ENCODE peak calls at places on chromosome 12, in seven cellular contexts. One of them, this sample, is unnamed.

GRCh38 chr12:57276935-57277563 is 26.1 kb upstream of the STAC3 start:
- DNase-seq in bronchial epithelial cell: peak
- DNase-seq in AG04450: no peak
- DNase-seq in kidney epithelial cell: no peak
- DNase-seq in hepatocyte: peak
- DNase-seq in transverse colon: no peak
- DNase-seq in B cell: no peak
- DNase-seq in this sample: no peak

GRCh38 chr12:16294589-16294988 is 17.1 kb upstream of the SLC15A5 start:
- DNase-seq in bronchial epithelial cell: no peak
- DNase-seq in AG04450: no peak
- DNase-seq in kidney epithelial cell: no peak
- DNase-seq in hepatocyte: no peak
- DNase-seq in transverse colon: no peak
- DNase-seq in B cell: no peak
- DNase-seq in this sample: no peak

GRCh38 chr12:9066183-9066623 is 49.5 kb downstream of the A2M start:
- DNase-seq in bronchial epithelial cell: no peak
- DNase-seq in AG04450: no peak
- DNase-seq in kidney epithelial cell: no peak
- DNase-seq in hepatocyte: no peak
- DNase-seq in transverse colon: no peak
- DNase-seq in B cell: no peak
- DNase-seq in this sample: no peak

GRCh38 chr12:47801170-47801903 is 18.4 kb downstream of the HDAC7 start:
- DNase-seq in bronchial epithelial cell: no peak
- DNase-seq in AG04450: no peak
- DNase-seq in kidney epithelial cell: no peak
- DNase-seq in hepatocyte: no peak
- DNase-seq in transverse colon: no peak
- DNase-seq in B cell: no peak
- DNase-seq in this sample: no peak

GRCh38 chr12:92759634-92760268 is 57.0 kb downstream of the PLEKHG7 start:
- DNase-seq in bronchial epithelial cell: peak
- DNase-seq in AG04450: peak
- DNase-seq in kidney epithelial cell: peak
- DNase-seq in hepatocyte: peak
- DNase-seq in transverse colon: no peak
- DNase-seq in B cell: no peak
- DNase-seq in this sample: peak

GRCh38 chr12:76952995-76953394 is 74.2 kb upstream of the CSRP2 start:
- DNase-seq in bronchial epithelial cell: peak
- DNase-seq in AG04450: no peak
- DNase-seq in kidney epithelial cell: no peak
- DNase-seq in hepatocyte: peak
- DNase-seq in transverse colon: no peak
- DNase-seq in B cell: no peak
- DNase-seq in this sample: no peak

GRCh38 chr12:88334271-88334670 is 192.2 kb downstream of the TMTC3 start:
- DNase-seq in bronchial epithelial cell: peak
- DNase-seq in AG04450: peak
- DNase-seq in kidney epithelial cell: peak
- DNase-seq in hepatocyte: peak
- DNase-seq in transverse colon: no peak
- DNase-seq in B cell: no peak
- DNase-seq in this sample: no peak

GRCh38 chr12:132414634-132415340 is 75.2 kb upstream of the FBRSL1 start:
- DNase-seq in bronchial epithelial cell: peak
- DNase-seq in AG04450: peak
- DNase-seq in kidney epithelial cell: peak
- DNase-seq in hepatocyte: peak
- DNase-seq in transverse colon: peak
- DNase-seq in B cell: peak
- DNase-seq in this sample: no peak

GRCh38 chr12:112419269-112420133 is 754 bp downstream of the PTPN11 start:
- DNase-seq in bronchial epithelial cell: peak
- DNase-seq in AG04450: peak
- DNase-seq in kidney epithelial cell: peak
- DNase-seq in hepatocyte: peak
- DNase-seq in transverse colon: peak
- DNase-seq in B cell: peak
- DNase-seq in this sample: no peak

GRCh38 chr12:106135781-106136180 is 3.0 kb downstream of the NUAK1 start:
- DNase-seq in bronchial epithelial cell: peak
- DNase-seq in AG04450: no peak
- DNase-seq in kidney epithelial cell: no peak
- DNase-seq in hepatocyte: no peak
- DNase-seq in transverse colon: no peak
- DNase-seq in B cell: no peak
- DNase-seq in this sample: no peak

GRCh38 chr12:62827042-62827441 is 107.9 kb downstream of the PPM1H start:
- DNase-seq in bronchial epithelial cell: no peak
- DNase-seq in AG04450: no peak
- DNase-seq in kidney epithelial cell: no peak
- DNase-seq in hepatocyte: no peak
- DNase-seq in transverse colon: no peak
- DNase-seq in B cell: no peak
- DNase-seq in this sample: no peak

GRCh38 chr12:16421806-16422205 is 74.4 kb downstream of the MGST1 start:
- DNase-seq in bronchial epithelial cell: no peak
- DNase-seq in AG04450: no peak
- DNase-seq in kidney epithelial cell: no peak
- DNase-seq in hepatocyte: no peak
- DNase-seq in transverse colon: no peak
- DNase-seq in B cell: no peak
- DNase-seq in this sample: no peak

GRCh38 chr12:94767971-94768370 is 117.6 kb upstream of the TMCC3 start:
- DNase-seq in bronchial epithelial cell: no peak
- DNase-seq in AG04450: no peak
- DNase-seq in kidney epithelial cell: no peak
- DNase-seq in hepatocyte: no peak
- DNase-seq in transverse colon: no peak
- DNase-seq in B cell: no peak
- DNase-seq in this sample: no peak

GRCh38 chr12:31578632-31579031 is 12.3 kb downstream of the DENND5B start:
- DNase-seq in bronchial epithelial cell: no peak
- DNase-seq in AG04450: no peak
- DNase-seq in kidney epithelial cell: no peak
- DNase-seq in hepatocyte: no peak
- DNase-seq in transverse colon: no peak
- DNase-seq in B cell: no peak
- DNase-seq in this sample: no peak

GRCh38 chr12:92698466-92698865 is 4.3 kb upstream of the PLEKHG7 start:
- DNase-seq in bronchial epithelial cell: no peak
- DNase-seq in AG04450: no peak
- DNase-seq in kidney epithelial cell: no peak
- DNase-seq in hepatocyte: no peak
- DNase-seq in transverse colon: no peak
- DNase-seq in B cell: no peak
- DNase-seq in this sample: no peak

GRCh38 chr12:128920468-128920867 is 67.2 kb downstream of the GLT1D1 start:
- DNase-seq in bronchial epithelial cell: peak
- DNase-seq in AG04450: no peak
- DNase-seq in kidney epithelial cell: no peak
- DNase-seq in hepatocyte: peak
- DNase-seq in transverse colon: no peak
- DNase-seq in B cell: no peak
- DNase-seq in this sample: peak

GRCh38 chr12:115511305-115511704 is 766.2 kb downstream of the MED13L start:
- DNase-seq in bronchial epithelial cell: no peak
- DNase-seq in AG04450: no peak
- DNase-seq in kidney epithelial cell: no peak
- DNase-seq in hepatocyte: no peak
- DNase-seq in transverse colon: no peak
- DNase-seq in B cell: no peak
- DNase-seq in this sample: no peak

GRCh38 chr12:115506822-115507629 is 770.5 kb downstream of the MED13L start:
- DNase-seq in bronchial epithelial cell: no peak
- DNase-seq in AG04450: no peak
- DNase-seq in kidney epithelial cell: no peak
- DNase-seq in hepatocyte: no peak
- DNase-seq in transverse colon: peak
- DNase-seq in B cell: no peak
- DNase-seq in this sample: no peak

GRCh38 chr12:115507951-115508722 is 769.4 kb downstream of the MED13L start:
- DNase-seq in bronchial epithelial cell: no peak
- DNase-seq in AG04450: no peak
- DNase-seq in kidney epithelial cell: no peak
- DNase-seq in hepatocyte: no peak
- DNase-seq in transverse colon: peak
- DNase-seq in B cell: no peak
- DNase-seq in this sample: no peak

GRCh38 chr12:115511971-115512370 is 765.5 kb downstream of the MED13L start:
- DNase-seq in bronchial epithelial cell: no peak
- DNase-seq in AG04450: no peak
- DNase-seq in kidney epithelial cell: no peak
- DNase-seq in hepatocyte: no peak
- DNase-seq in transverse colon: no peak
- DNase-seq in B cell: no peak
- DNase-seq in this sample: no peak

DNA sequence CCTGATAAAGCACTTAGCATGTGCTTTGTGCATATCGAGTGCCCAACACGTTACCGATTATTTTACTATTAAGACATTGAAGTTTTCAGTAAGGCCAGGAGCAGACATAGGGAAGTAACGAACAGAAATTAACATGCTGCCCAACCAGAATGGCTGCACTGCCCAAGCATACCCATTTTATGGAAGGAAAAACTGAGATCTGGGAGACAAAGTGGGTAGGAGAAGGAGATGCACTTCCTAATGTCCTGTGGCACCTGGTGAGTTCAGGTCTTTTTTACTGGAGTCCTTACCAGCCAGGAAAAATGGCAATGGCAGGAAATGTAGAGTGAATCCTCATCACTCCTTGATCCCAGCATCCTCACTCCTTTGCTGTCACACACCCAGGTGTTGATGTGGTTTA is 768.5 kb downstream of the MED13L start:
- DNase-seq in bronchial epithelial cell: no peak
- DNase-seq in AG04450: no peak
- DNase-seq in kidney epithelial cell: no peak
- DNase-seq in hepatocyte: no peak
- DNase-seq in transverse colon: no peak
- DNase-seq in B cell: no peak
- DNase-seq in this sample: no peak
- TF ChIP-seq CTCF in bronchial epithelial cell: no peak
- TF ChIP-seq CTCF in AG04450: no peak
- TF ChIP-seq CTCF in kidney epithelial cell: no peak
- TF ChIP-seq CTCF in hepatocyte: no peak
- TF ChIP-seq CTCF in transverse colon: no peak
- TF ChIP-seq CTCF in B cell: no peak
- TF ChIP-seq CTCF in this sample: no peak

DNA sequence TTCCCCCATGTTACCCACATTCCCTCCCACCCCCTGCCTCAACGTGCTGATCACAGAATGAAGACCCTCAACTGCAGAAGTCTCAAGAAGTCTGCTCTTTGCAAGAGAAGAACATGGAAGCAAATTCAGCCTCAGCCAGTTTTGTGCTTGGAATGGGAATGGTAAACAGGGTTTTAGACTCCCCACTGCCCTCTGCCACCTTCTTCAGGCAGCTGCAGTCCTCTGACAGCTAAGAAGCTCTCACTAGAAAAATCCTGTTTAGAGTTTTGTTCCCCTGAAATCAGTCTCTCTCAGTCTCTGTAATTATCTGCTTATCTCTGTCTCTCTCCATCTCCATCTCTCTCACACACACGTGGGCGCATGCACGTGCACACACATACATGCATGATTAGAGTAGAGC is 85.4 kb downstream of the CRACR2A start:
- DNase-seq in bronchial epithelial cell: no peak
- DNase-seq in AG04450: no peak
- DNase-seq in kidney epithelial cell: no peak
- DNase-seq in hepatocyte: no peak
- DNase-seq in transverse colon: no peak
- DNase-seq in B cell: no peak
- DNase-seq in this sample: no peak
- TF ChIP-seq CTCF in bronchial epithelial cell: peak
- TF ChIP-seq CTCF in AG04450: no peak
- TF ChIP-seq CTCF in kidney epithelial cell: no peak
- TF ChIP-seq CTCF in hepatocyte: peak
- TF ChIP-seq CTCF in transverse colon: no peak
- TF ChIP-seq CTCF in B cell: no peak
- TF ChIP-seq CTCF in this sample: peak

DNA sequence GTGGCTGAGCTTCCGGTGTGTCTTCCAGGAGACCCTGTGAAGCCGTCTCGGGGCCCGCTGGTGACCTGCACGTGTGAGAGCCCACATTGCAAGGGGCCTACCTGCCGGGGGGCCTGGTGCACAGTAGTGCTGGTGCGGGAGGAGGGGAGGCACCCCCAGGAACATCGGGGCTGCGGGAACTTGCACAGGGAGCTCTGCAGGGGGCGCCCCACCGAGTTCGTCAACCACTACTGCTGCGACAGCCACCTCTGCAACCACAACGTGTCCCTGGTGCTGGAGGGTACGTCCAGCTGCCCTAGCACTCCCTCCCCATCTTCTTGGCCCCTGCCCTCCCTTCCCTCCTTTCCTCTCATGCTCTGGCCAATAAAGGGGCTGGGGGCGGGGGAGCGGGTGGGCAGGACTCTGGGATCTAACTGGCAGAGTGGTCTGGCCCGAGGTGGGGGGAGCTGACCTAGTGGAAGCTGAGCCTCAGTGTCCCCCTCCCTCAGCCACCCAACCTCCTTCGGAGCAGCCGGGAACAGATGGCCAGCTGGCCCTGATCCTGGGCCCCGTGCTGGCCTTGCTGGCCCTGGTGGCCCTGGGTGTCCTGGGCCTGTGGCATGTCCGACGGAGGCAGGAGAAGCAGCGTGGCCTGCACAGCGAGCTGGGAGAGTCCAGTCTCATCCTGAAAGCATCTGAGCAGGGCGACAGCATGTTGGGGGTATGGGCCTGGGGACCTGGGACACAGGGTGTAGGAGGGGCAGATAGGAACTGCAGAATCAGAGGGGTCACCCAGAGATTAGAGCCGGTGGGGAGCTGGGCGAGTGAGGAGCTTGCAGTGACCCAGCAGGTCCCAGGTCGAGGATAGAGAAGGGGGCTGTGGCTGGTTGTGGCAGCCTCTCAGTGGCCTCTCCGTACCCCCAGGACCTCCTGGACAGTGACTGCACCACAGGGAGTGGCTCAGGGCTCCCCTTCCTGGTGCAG is 6.0 kb downstream of the ACVRL1 start:
- DNase-seq in bronchial epithelial cell: no peak
- DNase-seq in AG04450: no peak
- DNase-seq in kidney epithelial cell: no peak
- DNase-seq in hepatocyte: no peak
- DNase-seq in transverse colon: no peak
- DNase-seq in B cell: no peak
- DNase-seq in this sample: no peak
- TF ChIP-seq CTCF in bronchial epithelial cell: no peak
- TF ChIP-seq CTCF in AG04450: no peak
- TF ChIP-seq CTCF in kidney epithelial cell: no peak
- TF ChIP-seq CTCF in hepatocyte: no peak
- TF ChIP-seq CTCF in transverse colon: no peak
- TF ChIP-seq CTCF in B cell: no peak
- TF ChIP-seq CTCF in this sample: peak

DNA sequence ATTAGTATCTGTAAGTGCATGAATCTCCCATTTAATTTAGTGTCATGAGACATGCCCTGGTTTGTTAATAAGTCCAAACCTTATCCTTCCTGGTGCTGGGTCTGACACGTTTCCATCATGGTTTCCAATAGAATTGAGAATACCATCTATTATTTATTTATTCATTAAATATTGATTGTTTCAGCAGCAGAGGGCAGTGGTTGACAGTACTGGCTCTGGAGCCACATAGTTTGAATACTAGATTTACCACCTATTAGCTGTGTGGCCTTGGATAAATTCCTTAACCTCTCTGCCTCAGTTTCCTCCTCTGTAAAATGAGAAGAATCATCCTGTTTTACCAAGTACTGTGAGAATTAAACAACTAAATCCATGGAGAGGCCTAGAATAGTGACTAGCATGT is 941 bp upstream of the STAB2 start:
- DNase-seq in bronchial epithelial cell: no peak
- DNase-seq in AG04450: no peak
- DNase-seq in kidney epithelial cell: no peak
- DNase-seq in hepatocyte: no peak
- DNase-seq in transverse colon: no peak
- DNase-seq in B cell: no peak
- DNase-seq in this sample: no peak
- TF ChIP-seq CTCF in bronchial epithelial cell: peak
- TF ChIP-seq CTCF in AG04450: no peak
- TF ChIP-seq CTCF in kidney epithelial cell: peak
- TF ChIP-seq CTCF in hepatocyte: peak
- TF ChIP-seq CTCF in transverse colon: no peak
- TF ChIP-seq CTCF in B cell: no peak
- TF ChIP-seq CTCF in this sample: peak